ENCODE peak calls at places on chromosomes 11 and 22, in ten cellular contexts. E is colonic mucosa, M is endodermal cell, O is ascending aorta, B is endothelial cell of umbilical vein, G is Caco-2, I is Peyer's patch, T is kidney epithelial cell, U is fibroblast of lung, D is BJ. S is an unnamed sample.
A peak's percentile ranks its signal among the peaks of the same experiment; 100 is the strongest.

GRCh38 chr11:122676638-122677037 is 21.1 kb downstream of the UBASH3B start:
- DNase-seq in T (no peak), D (no peak), I (no peak), G (peak; percentile 89), B (no peak), E (no peak), U (no peak), O (no peak), M (no peak), S (no peak)

GRCh38 chr11:103529217-103529684 is 420.0 kb downstream of the DYNC2H1 start:
- DNase-seq in O (no peak), T (peak; percentile 75), D (peak; percentile 35), M (no peak), E (no peak), I (no peak), G (no peak), B (peak; percentile 75), U (peak; percentile 88), S (no peak)

GRCh38 chr22:17201285-17201945 is 17.8 kb downstream of the ADA2 start:
- DNase-seq in U (peak; percentile 13), D (no peak), B (peak; percentile 21), G (no peak), O (no peak), T (no peak), M (peak; percentile 58), I (no peak), E (no peak), S (no peak)

GRCh38 chr11:118917488-118918127 is 8.1 kb downstream of the BCL9L start:
- DNase-seq in B (no peak), D (no peak), E (peak; percentile 84), T (no peak), O (peak; percentile 90), M (peak; percentile 79), I (peak; percentile 87), U (peak; percentile 74), G (peak; percentile 94), S (peak; percentile 85)

GRCh38 chr11:3913921-3914320 is 58.5 kb downstream of the STIM1 start:
- DNase-seq in U (no peak), B (no peak), E (no peak), I (no peak), O (no peak), T (no peak), M (no peak), G (no peak), D (no peak), S (no peak)

GRCh38 chr11:102110761-102111010 is 439 bp downstream of the YAP1 start:
- DNase-seq in O (peak; percentile 65), B (no peak), E (no peak), D (no peak), I (no peak), T (no peak), M (no peak), U (no peak), G (no peak), S (peak; percentile 81)

GRCh38 chr11:14463623-14464022 is 36.0 kb downstream of the COPB1 start:
- DNase-seq in O (no peak), B (no peak), T (no peak), D (no peak), G (no peak), U (no peak), E (no peak), I (no peak), M (no peak), S (no peak)

GRCh38 chr11:36007127-36007824 is 63.4 kb downstream of the LDLRAD3 start:
- DNase-seq in G (no peak), U (no peak), B (no peak), I (no peak), T (no peak), D (no peak), O (no peak), E (no peak), M (no peak), S (no peak)

GRCh38 chr11:6962673-6963072 is 36.4 kb downstream of the ZNF215 start:
- DNase-seq in U (no peak), T (no peak), M (no peak), O (no peak), I (no peak), D (no peak), E (no peak), G (no peak), B (no peak), S (no peak)

GRCh38 chr11:28466506-28466905 is 358.3 kb downstream of the METTL15 start:
- DNase-seq in T (no peak), O (no peak), U (no peak), E (no peak), I (no peak), D (no peak), G (no peak), B (no peak), M (no peak), S (no peak)

GRCh38 chr22:35380013-35380412 is 883 bp upstream of the HMOX1 start:
- DNase-seq in D (no peak), E (peak; percentile 61), B (peak; percentile 32), O (no peak), U (no peak), T (no peak), G (peak; percentile 49), M (no peak), I (peak; percentile 66), S (no peak)

GRCh38 chr22:35379146-35379993 is 1.5 kb upstream of the HMOX1 start:
- DNase-seq in E (peak; percentile 82), I (peak; percentile 83), M (peak; percentile 70), D (no peak), O (no peak), T (no peak), B (no peak), G (peak; percentile 96), U (no peak), S (no peak)

GRCh38 chr22:35381424-35381772 is 502 bp downstream of the HMOX1 start:
- DNase-seq in E (no peak), D (no peak), B (peak; percentile 21), M (no peak), G (no peak), U (no peak), I (no peak), T (no peak), O (no peak), S (no peak)

GRCh38 chr22:35378547-35379078 is 2.3 kb upstream of the HMOX1 start:
- DNase-seq in G (no peak), I (no peak), T (no peak), O (no peak), E (no peak), B (no peak), U (no peak), M (peak; percentile 59), D (no peak), S (no peak)

GRCh38 chr22:35380537-35381423 is at the start of gene HMOX1:
- DNase-seq in E (peak; percentile 94), O (peak; percentile 96), M (peak; percentile 92), U (peak; percentile 86), I (peak; percentile 94), G (peak; percentile 93), D (peak; percentile 55), T (no peak), B (peak; percentile 86), S (peak; percentile 97)
- TF ChIP-seq CTCF in E (no peak), O (no peak), M (no peak), U (no peak), I (no peak), G (no peak), D (no peak), T (no peak), B (no peak), S (peak; percentile 32)

GRCh38 chr11:85539740-85540139 is 87.4 kb downstream of the DLG2 start:
- DNase-seq in T (no peak), M (peak; percentile 61), I (no peak), E (no peak), D (no peak), O (no peak), U (no peak), G (no peak), B (no peak), S (no peak)

GRCh38 chr11:85541683-85542082 is 85.5 kb downstream of the DLG2 start:
- DNase-seq in I (no peak), M (no peak), E (no peak), O (no peak), U (no peak), G (no peak), T (no peak), B (no peak), D (no peak), S (no peak)

GRCh38 chr11:85539029-85539689 is 88.0 kb downstream of the DLG2 start:
- DNase-seq in G (no peak), T (no peak), D (no peak), O (no peak), M (no peak), E (no peak), I (no peak), U (no peak), B (no peak), S (no peak)

GRCh38 chr11:85540635-85541034 is 86.5 kb downstream of the DLG2 start:
- DNase-seq in T (no peak), G (no peak), U (no peak), I (no peak), D (no peak), O (no peak), M (peak; percentile 71), E (no peak), B (no peak), S (no peak)

GRCh38 chr11:85540181-85540580 is 87.0 kb downstream of the DLG2 start:
- DNase-seq in O (no peak), M (no peak), I (no peak), T (no peak), G (no peak), B (no peak), E (no peak), D (no peak), U (no peak), S (no peak)
- H3K36me3 ChIP-seq in O (peaks cover 4% of the 10 kb centered on the region), M (no peaks in the 10 kb centered on the region), I (no peaks in the 10 kb centered on the region), T (no peaks in the 10 kb centered on the region), G (no peaks in the 10 kb centered on the region), B (no peaks in the 10 kb centered on the region), E (no peaks in the 10 kb centered on the region), D (no peaks in the 10 kb centered on the region), U (no peaks in the 10 kb centered on the region), S (no peaks in the 10 kb centered on the region)

DNA sequence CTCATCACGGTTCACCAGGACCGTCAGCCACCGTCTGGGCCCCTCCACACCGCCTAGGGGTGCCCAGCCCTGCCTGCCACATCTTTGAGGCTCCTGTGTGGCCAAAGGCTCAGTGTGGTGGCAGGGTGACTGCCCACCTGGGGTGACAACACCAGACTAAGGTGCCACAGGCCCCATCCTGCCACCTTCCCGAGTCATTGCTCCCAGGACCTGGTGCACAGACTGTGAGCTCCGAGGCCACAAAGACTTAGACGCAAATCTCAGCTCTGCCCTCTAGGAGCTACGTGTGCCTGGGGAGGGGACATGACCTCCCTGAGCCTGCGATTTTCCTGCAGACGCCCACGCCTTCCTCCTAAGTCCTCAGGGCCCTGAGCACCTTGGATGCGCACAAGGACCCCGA is 36.5 kb downstream of the KIAA0930 start:
- DNase-seq in E (no peak), I (no peak), G (no peak), D (no peak), T (no peak), M (peak; percentile 42), B (no peak), U (no peak), O (no peak), S (peak; percentile 62)
- TF ChIP-seq CTCF in E (no peak), I (no peak), G (no peak), D (no peak), T (no peak), M (no peak), B (no peak), U (no peak), O (no peak), S (no peak)

DNA sequence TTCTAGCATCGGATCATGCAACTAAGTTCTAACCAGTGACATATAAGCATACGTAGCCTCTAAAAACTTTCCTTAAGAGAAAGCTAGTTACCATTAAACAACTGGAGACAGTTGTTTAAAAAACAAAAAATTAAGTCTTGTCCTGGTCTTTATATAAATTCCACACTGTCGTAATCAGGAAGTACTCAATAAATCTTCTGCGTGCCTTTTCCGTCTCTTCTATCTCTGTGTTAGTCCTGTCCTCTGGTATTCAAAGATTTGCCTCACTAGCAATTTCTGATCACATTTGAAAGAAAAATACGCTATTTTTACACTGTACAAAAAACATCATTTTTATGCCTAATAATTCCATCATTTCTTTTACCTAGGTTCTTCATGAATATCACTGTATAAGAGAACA is 10.0 kb upstream of the SLC25A17 start:
- DNase-seq in B (no peak), G (no peak), E (no peak), D (no peak), U (no peak), I (no peak), M (no peak), T (no peak), O (no peak), S (no peak)
- H3K36me3 ChIP-seq in B (peaks cover 19% of the 10 kb centered on the region), G (no peaks in the 10 kb centered on the region), E (peaks cover 17% of the 10 kb centered on the region), D (peaks cover 5% of the 10 kb centered on the region), U (peaks cover 2% of the 10 kb centered on the region), I (no peaks in the 10 kb centered on the region), M (peaks cover 80% of the 10 kb centered on the region), T (no peaks in the 10 kb centered on the region), O (peaks cover 57% of the 10 kb centered on the region), S (peaks cover 100% of the 10 kb centered on the region)

S was measured in spleen.